ENCODE peak calls at places on chromosomes 13 and 19, in four cellular contexts. B is GM23338, U is brain microvascular endothelial cell, Q is epithelial cell of esophagus. F is an unnamed sample.

GRCh38 chr19:43747557-43748204 is 7.1 kb downstream of the SMG9 start:
- DNase-seq in Q (no peak), B (no peak), U (no peak), F (no peak)

GRCh38 chr19:42174188-42174587 is 41.9 kb upstream of the POU2F2 start:
- DNase-seq in B (no peak), Q (no peak), U (no peak), F (no peak)

GRCh38 chr13:94950303-94950702 is 238.0 kb upstream of the SOX21 start:
- DNase-seq in U (peak), B (peak), Q (no peak), F (no peak)

GRCh38 chr19:401836-402535 is 7.0 kb downstream of the C2CD4C start:
- DNase-seq in U (no peak), B (no peak), Q (no peak), F (no peak)

GRCh38 chr19:13143135-13143534 is 7.0 kb downstream of the STX10 start:
- DNase-seq in B (no peak), U (peak), Q (no peak), F (no peak)

GRCh38 chr13:48625396-48626076 is 28.2 kb upstream of the CYSLTR2 start:
- DNase-seq in B (no peak), U (no peak), Q (no peak), F (no peak)

GRCh38 chr13:33204130-33204927 is 81.2 kb downstream of the STARD13 start:
- DNase-seq in Q (no peak), U (peak), B (no peak), F (no peak)

GRCh38 chr13:75703768-75704167 is 67.6 kb downstream of the LMO7 start:
- DNase-seq in B (no peak), U (no peak), Q (no peak), F (no peak)

GRCh38 chr19:5389353-5389752 is 48.7 kb upstream of the PTPRS start:
- DNase-seq in B (no peak), Q (no peak), U (no peak), F (no peak)

GRCh38 chr19:42291437-42291815 is 10.5 kb upstream of the PRR19 start:
- DNase-seq in Q (no peak), B (peak), U (no peak), F (no peak)

GRCh38 chr13:26653310-26653709 is 95.8 kb downstream of the WASF3 start:
- DNase-seq in Q (peak), U (peak), B (no peak), F (no peak)

GRCh38 chr13:113398963-113399754 is 35.2 kb upstream of the GRTP1 start:
- DNase-seq in Q (no peak), B (no peak), U (peak), F (no peak)

GRCh38 chr13:109200556-109200955 is 571.1 kb downstream of the MYO16 start:
- DNase-seq in U (no peak), B (no peak), Q (no peak), F (no peak)

GRCh38 chr19:34841780-34842179 is 68.8 kb upstream of the ZNF599 start:
- DNase-seq in Q (no peak), B (peak), U (no peak), F (no peak)

GRCh38 chr19:32816555-32817099 is 52.9 kb downstream of the SLC7A9 start:
- DNase-seq in Q (no peak), B (peak), U (no peak), F (no peak)

GRCh38 chr13:73883162-73883561 is 251.0 kb downstream of the KLF12 start:
- DNase-seq in B (no peak), Q (no peak), U (no peak), F (no peak)

GRCh38 chr13:34172048-34172447 is 354.1 kb downstream of the RFC3 start:
- DNase-seq in B (no peak), Q (peak), U (no peak), F (no peak)

GRCh38 chr13:113404723-113405471 is 41.0 kb upstream of the GRTP1 start:
- DNase-seq in Q (no peak), U (no peak), B (no peak), F (no peak)

GRCh38 chr19:4403005-4403761 is 743 bp downstream of the CHAF1A start:
- DNase-seq in B (peak), Q (no peak), U (no peak), F (no peak)

GRCh38 chr13:104534847-104535246 is 1468.6 kb upstream of the SLC10A2 start:
- DNase-seq in Q (no peak), B (peak), U (no peak), F (no peak)

GRCh38 chr19:38037151-38037611 is 130.2 kb downstream of the SIPA1L3 start:
- DNase-seq in B (peak), U (no peak), Q (no peak), F (no peak)

GRCh38 chr19:246551-246950 is 44.7 kb downstream of the PLPP2 start:
- DNase-seq in U (no peak), B (peak), Q (no peak), F (no peak)

GRCh38 chr19:19410553-19411550 is 5.4 kb downstream of the GATAD2A start:
- DNase-seq in U (no peak), Q (no peak), B (no peak), F (no peak)

GRCh38 chr13:39930544-39931444 is 275.3 kb downstream of the COG6 start:
- DNase-seq in Q (no peak), U (no peak), B (no peak), F (no peak)

GRCh38 chr13:29918845-29919244 is 68.4 kb upstream of the UBL3 start:
- DNase-seq in B (no peak), Q (peak), U (peak), F (no peak)

GRCh38 chr19:11278670-11279069 is 16.3 kb upstream of the DOCK6 start:
- DNase-seq in U (peak), B (no peak), Q (no peak), F (no peak)

GRCh38 chr13:60922526-60923231 is 493.0 kb downstream of the PCDH20 start:
- DNase-seq in Q (peak), B (no peak), U (no peak), F (no peak)

GRCh38 chr13:75789451-75790197 is 153.5 kb downstream of the LMO7 start:
- DNase-seq in U (peak), Q (no peak), B (no peak), F (no peak)

GRCh38 chr13:39684531-39685137 is 29.2 kb downstream of the COG6 start:
- DNase-seq in B (peak), U (no peak), Q (peak), F (no peak)

GRCh38 chr19:16085115-16085514 is 8.8 kb downstream of the TPM4 start:
- DNase-seq in U (no peak), Q (peak), B (no peak), F (no peak)

GRCh38 chr19:13098291-13099072 is 4.2 kb downstream of the LYL1 start:
- DNase-seq in U (no peak), Q (peak), B (peak), F (no peak)

GRCh38 chr13:31588331-31588730 is 151.0 kb upstream of the RXFP2 start:
- DNase-seq in B (no peak), Q (no peak), U (no peak), F (no peak)

GRCh38 chr19:49873834-49874233 is 3.3 kb downstream of the AKT1S1 start:
- DNase-seq in Q (no peak), U (no peak), B (no peak), F (no peak)

GRCh38 chr19:16851031-16851712 is 22.0 kb downstream of the SIN3B start:
- DNase-seq in Q (no peak), B (no peak), U (peak), F (no peak)

GRCh38 chr13:50697746-50698526 is 145.6 kb downstream of the DLEU7 start:
- DNase-seq in Q (peak), U (no peak), B (no peak), F (no peak)

GRCh38 chr13:80082396-80083096 is 258.4 kb downstream of the SPRY2 start:
- DNase-seq in U (peak), Q (peak), B (no peak), F (no peak)

GRCh38 chr19:5536337-5536894 is 31.3 kb downstream of the TINCR start:
- DNase-seq in Q (peak), U (peak), B (peak), F (no peak)

GRCh38 chr19:16588089-16588823 is 16.0 kb upstream of the SLC35E1 start:
- DNase-seq in B (peak), U (no peak), Q (peak), F (no peak)

GRCh38 chr19:51761696-51762095 is 716 bp downstream of the FPR2 start:
- DNase-seq in B (no peak), Q (no peak), U (no peak), F (no peak)

GRCh38 chr19:46788101-46788967 is at the start of gene SLC1A5:
- DNase-seq in Q (peak), U (peak), B (peak), F (peak)
- TF ChIP-seq CTCF in Q (no peak), U (peak), B (no peak), F (no peak)

DNA sequence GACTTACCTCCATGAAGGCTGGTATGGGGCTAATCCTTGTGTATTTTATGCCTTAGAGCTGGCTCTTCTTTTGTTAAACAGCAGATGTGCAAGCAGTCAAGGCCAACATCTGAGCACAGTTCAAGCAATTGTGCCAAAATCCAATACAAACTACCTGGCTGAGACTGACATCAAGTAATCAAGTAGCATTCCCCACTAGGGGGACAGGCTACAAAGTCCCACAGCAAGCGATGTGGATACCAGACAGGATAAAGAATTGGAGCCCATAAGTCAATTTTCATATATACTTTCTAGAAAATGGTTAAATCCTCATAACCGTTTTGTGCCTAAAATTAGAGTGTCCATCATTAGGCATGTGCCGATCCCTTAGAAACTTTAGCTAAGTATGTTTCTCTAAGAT is 675.8 kb downstream of the DIAPH3 start:
- DNase-seq in B (no peak), Q (no peak), U (no peak), F (no peak)
- TF ChIP-seq CTCF in B (peak), Q (no peak), U (peak), F (no peak)

GRCh38 chr19:10219678-10220077 is 11.5 kb downstream of the S1PR2 start:
- DNase-seq in Q (peak), U (peak), B (peak), F (no peak)
- TF ChIP-seq CTCF in Q (peak), U (peak), B (peak), F (peak)

DNA sequence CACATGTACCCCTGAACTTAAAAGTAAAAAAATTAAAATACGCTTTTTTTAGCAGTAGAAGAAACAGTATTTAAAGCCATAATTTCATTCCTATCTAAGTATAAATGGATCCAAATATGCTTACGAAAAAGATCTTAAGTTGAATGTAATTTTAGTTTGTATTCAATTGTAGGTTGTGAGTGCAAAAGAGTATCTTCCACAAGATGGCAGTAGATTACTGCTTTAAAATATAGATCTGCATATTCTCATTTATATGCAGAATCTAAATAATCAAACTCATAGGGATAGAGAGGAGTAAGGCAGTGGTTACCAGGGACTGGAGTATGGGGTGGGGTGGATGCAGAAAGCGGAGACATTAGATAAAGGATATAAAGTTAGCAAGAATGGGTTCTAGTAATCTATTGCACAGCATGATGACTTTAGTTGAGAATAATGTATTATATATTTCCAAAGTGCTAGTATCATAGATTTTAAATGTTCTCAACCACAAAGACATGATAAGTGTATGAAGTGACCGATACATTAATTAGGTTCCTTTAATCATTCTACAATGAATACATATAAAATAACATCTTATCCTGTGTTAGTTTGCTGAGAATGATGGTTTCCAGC is 14.2 kb downstream of the OR7A17 start:
- DNase-seq in U (no peak), B (peak), Q (peak), F (no peak)
- TF ChIP-seq CTCF in U (peak), B (peak), Q (peak), F (peak)

GRCh38 chr13:77492982-77493381 is 42.5 kb upstream of the SCEL start:
- DNase-seq in U (peak), B (no peak), Q (peak), F (peak)
- TF ChIP-seq CTCF in U (peak), B (peak), Q (peak), F (peak)

GRCh38 chr13:91744284-91744683 is 345.9 kb downstream of the GPC5 start:
- DNase-seq in B (no peak), U (no peak), Q (no peak), F (no peak)

GRCh38 chr13:91740811-91741210 is 342.4 kb downstream of the GPC5 start:
- DNase-seq in B (no peak), Q (no peak), U (no peak), F (peak)

GRCh38 chr13:91741925-91742324 is 343.5 kb downstream of the GPC5 start:
- DNase-seq in U (no peak), B (no peak), Q (no peak), F (no peak)

GRCh38 chr13:91739751-91740150 is 341.3 kb downstream of the GPC5 start:
- DNase-seq in B (peak), Q (no peak), U (no peak), F (no peak)
- TF ChIP-seq CTCF in B (peak), Q (no peak), U (no peak), F (no peak)

GRCh38 chr19:28420731-28421550 is 792.0 kb downstream of the UQCRFS1 start:
- DNase-seq in Q (no peak), B (no peak), U (no peak), F (no peak)

GRCh38 chr19:28419312-28419711 is 793.6 kb downstream of the UQCRFS1 start:
- DNase-seq in B (no peak), U (no peak), Q (no peak), F (no peak)

GRCh38 chr19:28422046-28422445 is 790.9 kb downstream of the UQCRFS1 start:
- DNase-seq in U (no peak), Q (no peak), B (no peak), F (no peak)

GRCh38 chr19:28414748-28415147 is 798.2 kb downstream of the UQCRFS1 start:
- DNase-seq in Q (no peak), U (no peak), B (no peak), F (no peak)

GRCh38 chr19:28416245-28416644 is 796.7 kb downstream of the UQCRFS1 start:
- DNase-seq in U (no peak), Q (no peak), B (no peak), F (no peak)
- TF ChIP-seq CTCF in U (no peak), Q (no peak), B (no peak), F (no peak)

DNA sequence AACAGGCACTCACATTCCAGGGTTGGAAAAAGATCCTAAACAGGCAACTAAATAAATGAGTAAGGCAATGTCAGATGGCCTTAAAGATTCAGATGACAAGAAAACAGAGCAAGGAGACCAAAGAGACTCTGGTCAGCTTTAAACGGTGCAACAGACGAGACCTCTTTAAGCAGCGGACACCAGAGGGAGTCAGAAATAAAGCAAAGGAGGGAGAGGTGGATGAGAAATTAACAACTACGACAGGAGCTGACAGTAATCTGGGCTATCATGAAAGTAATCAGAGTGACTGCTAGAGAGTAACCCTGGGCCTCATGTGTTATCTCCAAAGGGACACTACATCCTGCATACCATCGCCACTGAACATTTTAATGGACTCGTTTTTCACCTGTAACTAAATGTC is 1.1 kb downstream of the ZNF550 start:
- DNase-seq in U (peak), Q (peak), B (peak), F (no peak)
- TF ChIP-seq CTCF in U (no peak), Q (peak), B (peak), F (no peak)

GRCh38 chr19:46993622-46994021 is 26.0 kb upstream of the NPAS1 start:
- DNase-seq in U (no peak), Q (no peak), B (no peak), F (no peak)

GRCh38 chr19:46992699-46993535 is 26.7 kb upstream of the NPAS1 start:
- DNase-seq in U (no peak), B (no peak), Q (no peak), F (no peak)

GRCh38 chr19:46994141-46994686 is 25.4 kb upstream of the NPAS1 start:
- DNase-seq in B (no peak), Q (no peak), U (no peak), F (no peak)

GRCh38 chr19:46988614-46989230 is 30.9 kb upstream of the NPAS1 start:
- DNase-seq in B (no peak), Q (no peak), U (no peak), F (no peak)

GRCh38 chr19:46990998-46991676 is 28.5 kb upstream of the NPAS1 start:
- DNase-seq in Q (peak), B (peak), U (peak), F (peak)
- TF ChIP-seq CTCF in Q (peak), B (peak), U (peak), F (peak)

DNA sequence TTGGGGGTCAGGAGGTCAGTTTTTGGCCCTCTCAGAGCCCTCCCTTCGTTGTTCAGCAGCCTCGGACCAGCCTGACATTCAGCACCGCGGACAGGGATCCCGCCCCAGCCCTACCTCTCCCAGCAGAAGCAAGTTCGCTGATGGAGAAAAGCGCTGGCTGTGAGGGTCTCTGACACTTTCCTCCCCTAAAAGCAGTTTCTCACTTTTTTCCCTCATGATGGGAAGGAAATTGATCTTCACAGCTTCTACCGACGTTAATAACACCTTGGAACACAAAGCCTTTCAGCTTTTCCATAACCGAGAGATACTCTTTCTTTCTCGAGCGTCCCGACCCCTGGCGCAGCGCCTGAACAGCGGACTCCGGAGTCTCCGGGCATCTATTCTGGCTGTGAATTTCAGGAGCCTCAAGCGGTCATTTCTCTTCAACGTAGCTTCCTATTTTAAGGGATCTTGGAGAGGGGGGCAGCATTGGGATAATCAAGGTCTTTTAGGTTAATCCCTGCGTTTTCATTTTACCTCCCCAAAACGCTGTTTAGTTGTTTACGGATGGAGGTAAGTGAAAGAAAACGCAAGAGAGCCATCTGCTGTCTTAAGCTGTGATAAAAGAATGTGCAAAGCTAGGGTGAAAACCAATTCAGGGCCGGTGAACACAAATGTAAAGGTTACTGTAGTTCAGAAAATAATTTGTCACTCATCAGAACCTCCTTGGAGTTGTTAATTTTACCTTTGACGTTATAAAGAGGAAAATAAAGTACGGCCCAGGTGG is 467.2 kb downstream of the ITGBL1 start:
- DNase-seq in U (peak), Q (peak), B (peak), F (no peak)
- TF ChIP-seq CTCF in U (peak), Q (no peak), B (peak), F (peak)

F was measured in D721Med.